ENCODE peak calls at places on chromosomes 2 and 18, in nine cellular contexts. Y is lower leg skin; U is activated CD8-positive, alpha-beta T cell treated with anti-CD3 and anti-CD28 coated beads, Interleukin-2, amount 10 ng/mL, durations not matched to agents 7 days and 5 days; C is kidney; A is D341Med; D is D721Med; X is G401; Q is stimulated activated naive CD8-positive, alpha-beta T cell treated with anti-CD3 and anti-CD28 coated beads, Interleukin-15, amount 100 ng/mL, for 72 hours; R is OCI-M1. W is an unnamed sample.

GRCh38 chr2:57497489-57498096 is 549.0 kb upstream of the VRK2 start:
- DNase-seq in C (no peak), Q (peak), U (peak), A (peak), R (peak), D (no peak), Y (peak), X (peak), W (no peak)

GRCh38 chr18:74290831-74291770 is 662 bp downstream of the CYB5A start:
- DNase-seq in D (no peak), C (peak), A (peak), Y (no peak), Q (no peak), X (no peak), R (no peak), U (no peak), W (no peak)

GRCh38 chr18:76686737-76687231 is 135.6 kb upstream of the ZNF236 start:
- DNase-seq in R (peak), X (peak), A (peak), Y (peak), C (no peak), D (peak), U (peak), Q (no peak), W (no peak)

GRCh38 chr2:191740776-191741175 is 62.8 kb downstream of the NABP1 start:
- DNase-seq in U (no peak), R (no peak), Y (no peak), X (no peak), C (no peak), Q (no peak), A (no peak), D (no peak), W (no peak)

GRCh38 chr2:200741468-200742202 is 70.1 kb upstream of the BZW1 start:
- DNase-seq in R (no peak), A (no peak), D (no peak), Y (no peak), Q (no peak), C (no peak), U (no peak), X (no peak), W (no peak)

GRCh38 chr2:215362562-215362904 is 50.7 kb downstream of the ATIC start:
- DNase-seq in Q (no peak), Y (no peak), U (no peak), X (no peak), D (no peak), R (no peak), A (no peak), C (no peak), W (no peak)

GRCh38 chr18:22536558-22536957 is 118.8 kb upstream of the CTAGE1 start:
- DNase-seq in C (no peak), A (no peak), D (no peak), Q (no peak), R (no peak), Y (no peak), X (no peak), U (no peak), W (no peak)

GRCh38 chr18:58239879-58240278 is 195.9 kb downstream of the NEDD4L start:
- DNase-seq in U (no peak), Q (no peak), C (no peak), Y (no peak), R (no peak), X (peak), D (no peak), A (no peak), W (no peak)

GRCh38 chr2:191678437-191679110 is 638 bp downstream of the NABP1 start:
- DNase-seq in Q (peak), Y (peak), U (peak), R (peak), X (no peak), A (peak), C (peak), D (no peak), W (no peak)

GRCh38 chr2:2696341-2697132 is 365.5 kb upstream of the MYT1L start:
- DNase-seq in C (no peak), X (no peak), D (no peak), Q (no peak), A (no peak), R (no peak), Y (no peak), U (no peak), W (no peak)

GRCh38 chr18:12659904-12660605 is 2.1 kb upstream of the SPIRE1 start:
- DNase-seq in Y (no peak), A (peak), D (no peak), C (no peak), U (peak), X (peak), Q (peak), R (peak), W (no peak)

GRCh38 chr2:34337735-34338134 is 738.6 kb upstream of the FAM98A start:
- DNase-seq in A (no peak), U (no peak), X (no peak), Q (no peak), Y (no peak), R (no peak), C (no peak), D (no peak), W (no peak)

GRCh38 chr18:8706545-8706980 is 1.2 kb downstream of the MTCL1 start:
- DNase-seq in C (no peak), Y (no peak), D (no peak), U (peak), R (no peak), Q (peak), A (peak), X (no peak), W (no peak)

GRCh38 chr2:176493221-176493825 is 224.1 kb downstream of the MTX2 start:
- DNase-seq in R (no peak), X (no peak), D (no peak), Q (no peak), U (no peak), C (no peak), A (no peak), Y (no peak), W (no peak)

GRCh38 chr2:209960676-209961630 is 41.5 kb upstream of the RPE start:
- DNase-seq in X (peak), Q (peak), D (peak), R (peak), Y (no peak), U (peak), A (peak), C (no peak), W (no peak)

GRCh38 chr2:6922201-6922656 is 5.0 kb downstream of the RNF144A start:
- DNase-seq in A (no peak), Q (no peak), D (no peak), U (no peak), R (no peak), Y (no peak), X (peak), C (no peak), W (no peak)

GRCh38 chr2:59888015-59888414 is 665.4 kb downstream of the BCL11A start:
- DNase-seq in X (no peak), U (peak), Q (peak), D (no peak), A (no peak), R (no peak), Y (no peak), C (no peak), W (no peak)

GRCh38 chr2:68052717-68053422 is 9.9 kb downstream of the C1D start:
- DNase-seq in D (no peak), X (no peak), R (no peak), Q (no peak), A (no peak), Y (no peak), C (no peak), U (no peak), W (no peak)

GRCh38 chr2:65353927-65354326 is 78.5 kb downstream of the SPRED2 start:
- DNase-seq in R (no peak), C (no peak), U (no peak), Q (no peak), A (no peak), X (no peak), D (no peak), Y (no peak), W (no peak)

GRCh38 chr2:241858206-241859016 is at the start of gene PDCD1:
- DNase-seq in Q (peak), Y (no peak), R (no peak), D (no peak), C (peak), X (no peak), U (peak), A (peak), W (no peak)

GRCh38 chr18:26575865-26576217 is 27.5 kb upstream of the KCTD1 start:
- DNase-seq in Y (no peak), U (no peak), R (no peak), X (no peak), A (no peak), Q (no peak), C (no peak), D (no peak), W (no peak)

GRCh38 chr2:99403084-99403483 is 65.9 kb downstream of the EIF5B start:
- DNase-seq in R (no peak), Q (no peak), X (no peak), A (no peak), U (no peak), Y (no peak), C (no peak), D (no peak), W (no peak)

GRCh38 chr2:234595829-234596228 is 98.9 kb upstream of the ARL4C start:
- DNase-seq in C (no peak), X (no peak), D (no peak), Y (no peak), R (no peak), A (no peak), U (no peak), Q (no peak), W (peak)

GRCh38 chr2:127177617-127178278 is 42.4 kb downstream of the CYP27C1 start:
- DNase-seq in A (no peak), Q (no peak), D (no peak), X (no peak), Y (no peak), R (no peak), U (no peak), C (no peak), W (no peak)

GRCh38 chr2:144660518-144661316 is 140.8 kb upstream of the ZEB2 start:
- DNase-seq in Y (no peak), C (no peak), U (no peak), X (no peak), D (no peak), R (peak), A (no peak), Q (no peak), W (no peak)

GRCh38 chr2:171271380-171271779 is 110.7 kb upstream of the TLK1 start:
- DNase-seq in U (no peak), A (no peak), C (no peak), X (peak), Y (no peak), Q (no peak), D (no peak), R (no peak), W (no peak)

GRCh38 chr2:160140471-160140870 is 59.6 kb downstream of the ITGB6 start:
- DNase-seq in C (no peak), A (no peak), R (no peak), Y (no peak), X (no peak), D (no peak), Q (no peak), U (no peak), W (no peak)

GRCh38 chr18:62754026-62754425 is 38.7 kb downstream of the PHLPP1 start:
- DNase-seq in R (no peak), U (no peak), Y (no peak), A (no peak), D (no peak), X (no peak), Q (no peak), C (no peak), W (no peak)

GRCh38 chr2:95207111-95207961 is at the start of gene ZNF892:
- DNase-seq in Y (peak), A (peak), U (peak), C (peak), Q (peak), X (peak), D (peak), R (peak), W (peak)

GRCh38 chr2:96899084-96899735 is 29.3 kb upstream of the SEMA4C start:
- DNase-seq in C (no peak), D (no peak), U (no peak), R (no peak), Y (no peak), A (no peak), X (no peak), Q (no peak), W (no peak)

GRCh38 chr2:17522303-17522702 is 4.1 kb upstream of the RAD51AP2 start:
- DNase-seq in A (no peak), R (no peak), Q (no peak), X (no peak), Y (no peak), D (no peak), U (no peak), C (no peak), W (no peak)